ENCODE peak calls at places on chromosomes 16 and 17, in seven cellular contexts. U is occipital lobe; V is NCI-H460; Z is WTC11; S is T-helper 2 cell; F is activated CD4-positive, alpha-beta T cell treated with anti-CD3 and anti-CD28 coated beads, Interleukin-2, amount 10 ng/mL, durations not matched to agents 7 days and 5 days; C is A549. N is an unnamed sample.

GRCh38 chr17:35460354-35460851 is 11.8 kb upstream of the SLFN13 start:
- DNase-seq in U (no peak), V (peak), Z (peak), S (peak), F (peak), C (peak), N (no peak)

GRCh38 chr16:71387045-71387871 is 28.7 kb downstream of the CALB2 start:
- DNase-seq in U (no peak), V (no peak), Z (no peak), S (no peak), F (no peak), C (no peak), N (no peak)

GRCh38 chr17:39016193-39017153 is 49.3 kb upstream of the FBXO47 start:
- DNase-seq in U (no peak), V (no peak), Z (no peak), S (peak), F (peak), C (no peak), N (peak)

GRCh38 chr16:3602320-3602653 is 9.1 kb downstream of the SLX4 start:
- DNase-seq in U (no peak), V (no peak), Z (no peak), S (no peak), F (no peak), C (no peak), N (no peak)

GRCh38 chr16:87463722-87464690 is 28.8 kb downstream of the ZCCHC14 start:
- DNase-seq in U (no peak), V (no peak), Z (no peak), S (peak), F (peak), C (no peak), N (peak)

GRCh38 chr17:72115789-72116520 is 4.9 kb upstream of the SOX9 start:
- DNase-seq in U (no peak), V (no peak), Z (peak), S (no peak), F (no peak), C (no peak), N (no peak)

GRCh38 chr17:41632482-41633105 is 8.2 kb upstream of the KRT17 start:
- DNase-seq in U (no peak), V (no peak), Z (no peak), S (no peak), F (no peak), C (no peak), N (no peak)

GRCh38 chr17:47967607-47968252 is 3.2 kb upstream of the CDK5RAP3 start:
- DNase-seq in U (no peak), V (no peak), Z (no peak), S (no peak), F (no peak), C (peak), N (no peak)

GRCh38 chr16:49431591-49432290 is 58.1 kb downstream of the C16orf78 start:
- DNase-seq in U (no peak), V (no peak), Z (no peak), S (no peak), F (no peak), C (no peak), N (no peak)

GRCh38 chr17:17892731-17893130 is 55.9 kb upstream of the SREBF1 start:
- DNase-seq in U (no peak), V (no peak), Z (no peak), S (no peak), F (no peak), C (no peak), N (no peak)

GRCh38 chr17:40699359-40699758 is 4.2 kb downstream of the KRT24 start:
- DNase-seq in U (no peak), V (no peak), Z (no peak), S (no peak), F (no peak), C (no peak), N (no peak)

GRCh38 chr16:85674828-85675227 is 13.9 kb downstream of the GINS2 start:
- DNase-seq in U (no peak), V (no peak), Z (no peak), S (no peak), F (no peak), C (no peak), N (no peak)

GRCh38 chr17:45574376-45574775 is 83.9 kb upstream of the PLEKHM1 start:
- DNase-seq in U (no peak), V (no peak), Z (no peak), S (no peak), F (no peak), C (peak), N (no peak)

GRCh38 chr17:61490540-61490975 is 38.3 kb downstream of the TBX4 start:
- DNase-seq in U (no peak), V (peak), Z (no peak), S (no peak), F (no peak), C (peak), N (no peak)

GRCh38 chr17:18946536-18946935 is 5.4 kb upstream of the SLC5A10 start:
- DNase-seq in U (no peak), V (no peak), Z (no peak), S (no peak), F (no peak), C (no peak), N (no peak)

GRCh38 chr16:11629071-11630030 is 38.9 kb upstream of the SNN start:
- DNase-seq in U (no peak), V (no peak), Z (no peak), S (no peak), F (no peak), C (no peak), N (no peak)

GRCh38 chr16:720990-721764 is at the start of gene ANTKMT:
- DNase-seq in U (peak), V (peak), Z (peak), S (peak), F (peak), C (peak), N (peak)

GRCh38 chr17:73833779-73834613 is 189.8 kb upstream of the SDK2 start:
- DNase-seq in U (no peak), V (no peak), Z (no peak), S (no peak), F (no peak), C (peak), N (no peak)

GRCh38 chr16:3166505-3166886 is 21.5 kb upstream of the OR1F1 start:
- DNase-seq in U (no peak), V (no peak), Z (no peak), S (no peak), F (no peak), C (no peak), N (no peak)

GRCh38 chr16:85321856-85322271 is 209.6 kb upstream of the CIBAR2 start:
- DNase-seq in U (peak), V (no peak), Z (no peak), S (no peak), F (no peak), C (no peak), N (peak)

GRCh38 chr17:80862341-80862969 is 129.2 kb upstream of the CHMP6 start:
- DNase-seq in U (no peak), V (no peak), Z (peak), S (no peak), F (no peak), C (no peak), N (no peak)

GRCh38 chr17:35129973-35130351 is 8.5 kb downstream of the FNDC8 start:
- DNase-seq in U (no peak), V (no peak), Z (no peak), S (peak), F (no peak), C (no peak), N (no peak)

GRCh38 chr16:49464877-49465504 is 91.4 kb downstream of the C16orf78 start:
- DNase-seq in U (no peak), V (no peak), Z (peak), S (peak), F (no peak), C (no peak), N (no peak)

GRCh38 chr16:84348386-84348785 is 20.0 kb upstream of the ATP2C2 start:
- DNase-seq in U (no peak), V (no peak), Z (no peak), S (no peak), F (no peak), C (no peak), N (no peak)

GRCh38 chr16:65634291-65634690 is 512.4 kb upstream of the CDH11 start:
- DNase-seq in U (no peak), V (no peak), Z (peak), S (no peak), F (no peak), C (no peak), N (no peak)

GRCh38 chr17:75151893-75152292 is 2.4 kb downstream of the JPT1 start:
- DNase-seq in U (no peak), V (no peak), Z (no peak), S (peak), F (no peak), C (no peak), N (no peak)

GRCh38 chr16:24198807-24199533 is 57.2 kb upstream of the CACNG3 start:
- DNase-seq in U (no peak), V (peak), Z (no peak), S (no peak), F (no peak), C (no peak), N (peak)

N was measured in SK-MEL-5.